ENCODE peak calls at places on chromosomes 11 and 22, in five cellular contexts. One of them, this sample, is unnamed.

GRCh38 chr11:69013009-69013951 is at the start of gene MRGPRF:
- DNase-seq in EL: peak; percentile 92
- DNase-seq in mesothelial cell of epicardium: no peak
- DNase-seq in T-helper 9 cell: no peak
- DNase-seq in left colon: peak; percentile 78
- DNase-seq in this sample: peak; percentile 93

GRCh38 chr11:64876835-64877341 is 1.5 kb downstream of the EHD1 start:
- DNase-seq in left colon: peak; percentile 55
- DNase-seq in EL: peak; percentile 89
- DNase-seq in T-helper 9 cell: no peak
- DNase-seq in mesothelial cell of epicardium: no peak
- DNase-seq in this sample: no peak

GRCh38 chr11:17535488-17535887 is 8.7 kb downstream of the USH1C start:
- DNase-seq in EL: no peak
- DNase-seq in left colon: no peak
- DNase-seq in T-helper 9 cell: no peak
- DNase-seq in mesothelial cell of epicardium: no peak
- DNase-seq in this sample: no peak

GRCh38 chr11:76623171-76623883 is 47.2 kb downstream of the LRRC32 start:
- DNase-seq in left colon: no peak
- DNase-seq in mesothelial cell of epicardium: no peak
- DNase-seq in T-helper 9 cell: no peak
- DNase-seq in EL: peak; percentile 56
- DNase-seq in this sample: peak; percentile 73

GRCh38 chr22:20199413-20199842 is 48.6 kb upstream of the CCDC188 start:
- DNase-seq in mesothelial cell of epicardium: no peak
- DNase-seq in T-helper 9 cell: no peak
- DNase-seq in EL: no peak
- DNase-seq in left colon: no peak
- DNase-seq in this sample: no peak

GRCh38 chr11:35216962-35217667 is 78.1 kb downstream of the CD44 start:
- DNase-seq in EL: no peak
- DNase-seq in left colon: no peak
- DNase-seq in mesothelial cell of epicardium: no peak
- DNase-seq in T-helper 9 cell: no peak
- DNase-seq in this sample: no peak

GRCh38 chr22:45969414-45969799 is 7.6 kb downstream of the WNT7B start:
- DNase-seq in EL: no peak
- DNase-seq in left colon: no peak
- DNase-seq in T-helper 9 cell: no peak
- DNase-seq in mesothelial cell of epicardium: no peak
- DNase-seq in this sample: no peak

GRCh38 chr22:44698531-44699421 is 3.2 kb upstream of the PRR5 start:
- DNase-seq in EL: peak; percentile 98
- DNase-seq in mesothelial cell of epicardium: no peak
- DNase-seq in T-helper 9 cell: no peak
- DNase-seq in left colon: peak; percentile 22
- DNase-seq in this sample: no peak

GRCh38 chr11:67648140-67648795 is 2.3 kb downstream of the ACY3 start:
- DNase-seq in T-helper 9 cell: no peak
- DNase-seq in mesothelial cell of epicardium: no peak
- DNase-seq in left colon: no peak
- DNase-seq in EL: no peak
- DNase-seq in this sample: no peak

GRCh38 chr11:66861774-66862558 is 5.1 kb downstream of the LRFN4 start:
- DNase-seq in left colon: no peak
- DNase-seq in mesothelial cell of epicardium: no peak
- DNase-seq in T-helper 9 cell: no peak
- DNase-seq in EL: no peak
- DNase-seq in this sample: no peak

GRCh38 chr11:130999086-130999485 is 82.8 kb upstream of the SNX19 start:
- DNase-seq in T-helper 9 cell: no peak
- DNase-seq in left colon: no peak
- DNase-seq in mesothelial cell of epicardium: no peak
- DNase-seq in EL: peak; percentile 49
- DNase-seq in this sample: no peak

GRCh38 chr11:122170815-122171475 is 54.9 kb upstream of the BLID start:
- DNase-seq in EL: peak; percentile 94
- DNase-seq in T-helper 9 cell: no peak
- DNase-seq in mesothelial cell of epicardium: no peak
- DNase-seq in left colon: no peak
- DNase-seq in this sample: no peak

GRCh38 chr22:23608583-23608982 is 23.5 kb downstream of the DRICH1 start:
- DNase-seq in T-helper 9 cell: no peak
- DNase-seq in left colon: no peak
- DNase-seq in EL: peak; percentile 21
- DNase-seq in mesothelial cell of epicardium: no peak
- DNase-seq in this sample: no peak

GRCh38 chr22:50730013-50730891 is 7.8 kb upstream of the ACR start:
- DNase-seq in EL: no peak
- DNase-seq in mesothelial cell of epicardium: no peak
- DNase-seq in left colon: no peak
- DNase-seq in T-helper 9 cell: no peak
- DNase-seq in this sample: peak; percentile 85

GRCh38 chr11:82315093-82315492 is 418.6 kb downstream of the FAM181B start:
- DNase-seq in mesothelial cell of epicardium: peak; percentile 20
- DNase-seq in EL: no peak
- DNase-seq in T-helper 9 cell: no peak
- DNase-seq in left colon: peak; percentile 12
- DNase-seq in this sample: no peak

GRCh38 chr22:44396727-44397722 is 84.3 kb upstream of the SHISAL1 start:
- DNase-seq in left colon: no peak
- DNase-seq in EL: no peak
- DNase-seq in mesothelial cell of epicardium: no peak
- DNase-seq in T-helper 9 cell: no peak
- DNase-seq in this sample: peak; percentile 74

GRCh38 chr11:73295259-73295995 is 12.6 kb upstream of the ARHGEF17 start:
- DNase-seq in EL: peak; percentile 93
- DNase-seq in mesothelial cell of epicardium: no peak
- DNase-seq in T-helper 9 cell: peak; percentile 68
- DNase-seq in left colon: peak; percentile 73
- DNase-seq in this sample: no peak

GRCh38 chr11:118247041-118247440 is 5.1 kb downstream of the MPZL3 start:
- DNase-seq in mesothelial cell of epicardium: no peak
- DNase-seq in EL: no peak
- DNase-seq in T-helper 9 cell: no peak
- DNase-seq in left colon: no peak
- DNase-seq in this sample: no peak

GRCh38 chr11:83910135-83910534 is 624.0 kb upstream of the CCDC90B start:
- DNase-seq in EL: no peak
- DNase-seq in mesothelial cell of epicardium: no peak
- DNase-seq in T-helper 9 cell: no peak
- DNase-seq in left colon: no peak
- DNase-seq in this sample: no peak

GRCh38 chr11:67194096-67194495 is 72.2 kb upstream of the GRK2 start:
- DNase-seq in EL: no peak
- DNase-seq in T-helper 9 cell: no peak
- DNase-seq in mesothelial cell of epicardium: no peak
- DNase-seq in left colon: no peak
- DNase-seq in this sample: no peak

GRCh38 chr22:23888615-23889401 is 5.4 kb upstream of the MIF start:
- DNase-seq in left colon: no peak
- DNase-seq in EL: peak; percentile 35
- DNase-seq in T-helper 9 cell: no peak
- DNase-seq in mesothelial cell of epicardium: no peak
- DNase-seq in this sample: no peak

GRCh38 chr11:63770763-63771162 is 2.2 kb upstream of the ZFTA start:
- DNase-seq in left colon: no peak
- DNase-seq in EL: no peak
- DNase-seq in T-helper 9 cell: no peak
- DNase-seq in mesothelial cell of epicardium: no peak
- DNase-seq in this sample: peak; percentile 41

GRCh38 chr22:46234851-46235437 is 15.1 kb downstream of the CDPF1 start:
- DNase-seq in T-helper 9 cell: no peak
- DNase-seq in mesothelial cell of epicardium: no peak
- DNase-seq in left colon: no peak
- DNase-seq in EL: no peak
- DNase-seq in this sample: no peak

This sample was measured in mesenteric fat pad.